ENCODE peak calls at places on chromosomes 13 and 19, in seven cellular contexts. T is astrocyte; Z is DND-41; P is esophagus squamous epithelium; K is dorsolateral prefrontal cortex; H is CD8-positive, alpha-beta T cell; U is thoracic aorta. J is an unnamed sample.

GRCh38 chr13:97855570-97855970 is 97.9 kb upstream of the IPO5 start:
- DNase-seq in Z (peak; percentile 28), H (no peak), T (peak; percentile 73), P (no peak), U (no peak), K (peak; percentile 40), J (peak; percentile 40)

GRCh38 chr13:23159205-23159586 is 21.6 kb upstream of the SGCG start:
- DNase-seq in U (no peak), T (peak; percentile 2), Z (no peak), P (no peak), H (no peak), K (no peak), J (no peak)

GRCh38 chr19:11194657-11195056 is 2.7 kb downstream of the KANK2 start:
- DNase-seq in T (no peak), Z (no peak), U (no peak), K (no peak), H (no peak), P (no peak), J (no peak)

GRCh38 chr19:35048911-35049411 is 7.4 kb downstream of the HPN start:
- DNase-seq in Z (no peak), H (no peak), U (no peak), T (no peak), P (no peak), K (peak; percentile 83), J (no peak)

GRCh38 chr13:76455960-76456359 is 430.2 kb downstream of the KCTD12 start:
- DNase-seq in U (no peak), H (no peak), Z (no peak), P (no peak), T (peak; percentile 59), K (no peak), J (no peak)

GRCh38 chr13:62544928-62545327 is 1129.3 kb upstream of the PCDH20 start:
- DNase-seq in K (no peak), T (no peak), Z (no peak), P (no peak), H (no peak), U (no peak), J (no peak)

GRCh38 chr19:32688315-32688714 is 3.3 kb upstream of the NUDT19 start:
- DNase-seq in T (no peak), P (no peak), K (no peak), H (no peak), Z (no peak), U (no peak), J (no peak)

GRCh38 chr19:16476401-16476800 is 4.6 kb upstream of the EPS15L1 start:
- DNase-seq in U (no peak), K (no peak), H (no peak), Z (no peak), P (no peak), T (no peak), J (no peak)

GRCh38 chr13:71290963-71291937 is 575.8 kb downstream of the DACH1 start:
- DNase-seq in T (no peak), P (no peak), H (peak; percentile 10), Z (peak; percentile 62), K (no peak), U (no peak), J (no peak)

GRCh38 chr19:36685835-36686234 is 1.6 kb upstream of the ZNF567 start:
- DNase-seq in H (no peak), K (no peak), U (no peak), Z (no peak), P (no peak), T (no peak), J (no peak)

GRCh38 chr19:43078311-43078710 is 4.2 kb downstream of the PSG2 start:
- DNase-seq in H (no peak), K (no peak), U (no peak), T (peak; percentile 80), Z (no peak), P (no peak), J (peak; percentile 79)

GRCh38 chr13:95153647-95154405 is 147.4 kb downstream of the ABCC4 start:
- DNase-seq in K (no peak), P (no peak), T (peak; percentile 9), H (no peak), Z (no peak), U (no peak), J (no peak)

GRCh38 chr13:78759704-78760103 is 100.7 kb upstream of the OBI1 start:
- DNase-seq in U (no peak), P (no peak), T (no peak), H (no peak), K (no peak), Z (no peak), J (no peak)

DNA sequence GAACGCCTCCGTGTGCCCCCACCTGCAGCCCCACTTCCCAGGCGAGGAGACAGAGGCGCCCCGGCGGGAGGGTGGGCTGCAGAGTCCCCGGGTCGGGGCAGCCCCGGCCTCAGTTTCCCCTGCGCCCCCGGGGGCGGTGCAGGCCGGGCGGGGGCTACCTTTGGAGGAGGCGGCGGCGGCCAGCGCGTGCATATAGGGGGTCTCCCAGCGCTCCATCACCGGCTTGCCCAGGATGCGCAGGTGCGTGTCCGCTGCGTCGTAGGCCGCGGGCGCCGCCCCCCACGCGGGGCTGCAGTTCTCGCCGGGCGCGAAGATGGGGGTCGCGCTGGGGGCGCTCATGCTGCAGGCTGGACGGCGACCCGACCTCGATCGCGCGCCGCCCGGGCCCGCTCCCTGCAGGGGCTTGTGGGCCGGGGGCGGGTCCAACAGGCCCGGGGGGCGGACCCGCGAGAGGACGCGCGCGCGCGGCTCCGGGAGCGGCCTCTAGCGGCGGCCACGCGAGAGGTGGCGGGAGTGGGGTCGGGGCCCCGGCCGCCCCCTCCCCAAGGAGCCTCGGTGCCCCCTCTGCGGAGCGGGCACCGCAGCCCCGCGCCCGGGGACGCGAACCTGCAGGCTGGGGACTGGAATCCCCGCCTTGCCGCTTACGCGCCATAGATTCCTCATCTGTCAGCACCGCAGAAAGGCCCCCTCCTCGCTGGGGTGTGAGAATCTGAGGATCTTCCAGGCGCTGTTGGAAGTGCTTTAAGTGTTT is at the start of gene GAMT:
- DNase-seq in U (no peak), Z (peak; percentile 76), K (peak; percentile 78), P (no peak), T (no peak), H (peak; percentile 45), J (no peak)
- TF ChIP-seq CTCF in U (peak; percentile 40), Z (peak; percentile 60), K (peak; percentile 62), P (peak; percentile 29), T (no peak), H (peak; percentile 62), J (peak; percentile 12)

GRCh38 chr19:4077800-4078683 is 11.3 kb upstream of the ZBTB7A start:
- DNase-seq in Z (peak; percentile 55), H (no peak), K (no peak), T (no peak), U (no peak), P (no peak), J (no peak)
- H3K4me3 ChIP-seq in Z (no peak overlapping the region), H (peak overlapping the region; percentile 66), K (peak overlapping the region; percentile 40), T (peak overlapping the region; percentile 42), U (peak overlapping the region; percentile 75), P (peak overlapping the region; percentile 29), J (peak overlapping the region; percentile 43)

GRCh38 chr19:45962021-45962420 is 11.6 kb downstream of the NOVA2 start:
- DNase-seq in K (no peak), H (no peak), Z (no peak), P (no peak), U (no peak), T (no peak), J (no peak)
- H3K27me3 ChIP-seq in K (no peaks in the 10 kb centered on the region), H (peaks cover 9% of the 10 kb centered on the region), Z (no peaks in the 10 kb centered on the region), P (no peaks in the 10 kb centered on the region), U (no peaks in the 10 kb centered on the region), T (no peaks in the 10 kb centered on the region), J (peaks cover 13% of the 10 kb centered on the region)

DNA sequence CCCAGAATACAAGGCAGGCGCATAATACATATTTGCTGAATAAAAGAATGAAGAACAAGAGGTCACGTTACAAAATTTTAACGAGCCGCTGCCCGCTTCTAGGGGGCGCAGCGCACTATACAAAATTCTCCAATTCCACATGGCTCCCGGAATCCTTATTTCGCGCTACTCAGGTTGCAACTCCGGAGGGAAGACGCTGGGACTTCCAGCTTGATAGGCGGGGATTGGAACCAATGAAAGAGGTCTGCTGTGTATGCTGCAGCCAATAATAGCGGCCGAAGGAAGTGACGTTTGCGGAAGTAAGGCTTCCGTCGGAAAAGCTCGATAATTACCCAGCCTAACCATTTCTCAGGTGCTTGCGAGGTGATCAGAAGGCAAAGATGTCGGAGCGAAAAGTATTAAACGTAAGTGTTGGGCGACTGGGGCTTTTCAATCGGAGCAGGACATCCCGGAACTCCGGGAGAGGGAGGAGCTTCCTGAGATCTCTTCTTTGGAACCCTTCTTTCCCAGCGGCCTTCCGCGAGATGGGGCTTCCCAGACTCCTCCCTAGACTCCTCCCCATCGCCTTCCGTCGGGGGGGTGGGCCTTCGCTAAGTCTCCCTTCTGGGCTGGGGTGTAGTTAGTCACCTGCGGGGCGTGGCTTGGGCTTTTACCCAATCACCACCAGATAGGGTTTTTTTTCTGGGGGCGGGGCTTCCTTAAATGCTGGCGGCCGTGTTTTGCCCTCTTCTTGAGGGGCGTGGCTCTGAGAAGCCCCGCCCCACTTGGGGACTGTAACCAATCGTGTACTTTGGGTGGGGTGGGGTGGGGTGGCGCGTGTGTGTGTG is at the start of gene YJU2:
- DNase-seq in H (peak; percentile 97), Z (peak; percentile 100), P (peak; percentile 96), U (peak; percentile 99), K (peak; percentile 93), T (peak; percentile 98), J (peak; percentile 94)
- TF ChIP-seq CTCF in H (peak; percentile 68), Z (peak; percentile 69), P (peak; percentile 41), U (peak; percentile 26), K (peak; percentile 58), T (peak; percentile 62), J (peak; percentile 61)

GRCh38 chr13:24892844-24893243 is 128.9 kb downstream of the RNF17 start:
- DNase-seq in Z (no peak), T (peak; percentile 35), H (no peak), P (no peak), U (no peak), K (no peak), J (no peak)
- H3K4me3 ChIP-seq in Z (no peak overlapping the region), T (no peak overlapping the region), H (no peak overlapping the region), P (no peak overlapping the region), U (no peak overlapping the region), K (no peak overlapping the region), J (no peak overlapping the region)

GRCh38 chr19:13051581-13052165 is 51.0 kb downstream of the LYL1 start:
- DNase-seq in K (peak; percentile 72), Z (peak; percentile 69), P (no peak), H (no peak), U (no peak), T (no peak), J (no peak)

GRCh38 chr19:13053761-13054604 is 48.7 kb downstream of the LYL1 start:
- DNase-seq in K (no peak), Z (no peak), U (no peak), P (no peak), T (peak; percentile 97), H (no peak), J (peak; percentile 86)

GRCh38 chr19:13054605-13055212 is 47.9 kb downstream of the LYL1 start:
- DNase-seq in T (no peak), Z (no peak), U (no peak), K (no peak), H (no peak), P (no peak), J (no peak)

GRCh38 chr19:13053238-13053637 is 49.4 kb downstream of the LYL1 start:
- DNase-seq in P (no peak), T (no peak), K (no peak), U (no peak), H (no peak), Z (no peak), J (no peak)

GRCh38 chr19:13052447-13053232 is 50.0 kb downstream of the LYL1 start:
- DNase-seq in P (no peak), U (no peak), Z (no peak), H (no peak), K (no peak), T (no peak), J (no peak)
- H3K27me3 ChIP-seq in P (no peaks in the 10 kb centered on the region), U (no peaks in the 10 kb centered on the region), Z (no peaks in the 10 kb centered on the region), H (no peaks in the 10 kb centered on the region), K (no peaks in the 10 kb centered on the region), T (no peaks in the 10 kb centered on the region), J (no peaks in the 10 kb centered on the region)

GRCh38 chr13:32647926-32648325 is 61.7 kb downstream of the PDS5B start:
- DNase-seq in K (no peak), T (no peak), Z (no peak), U (no peak), P (no peak), H (no peak), J (no peak)
- TF ChIP-seq CTCF in K (no peak), T (no peak), Z (no peak), U (no peak), P (no peak), H (no peak), J (no peak)